ENCODE peak calls at places on chromosomes 7 and 10, in ten cellular contexts. T, O, A, G, C, W, X, M, E and V are unnamed samples. For H3K36me3, the result is how much of the 10 kb centered on the place peaks cover.

GRCh38 chr10:71966046-71967004 is 2.1 kb downstream of the CHST3 start:
- DNase-seq in W (peak), C (peak), O (no peak), M (no peak), T (no peak), G (peak), X (no peak), A (no peak), E (no peak), V (no peak)

GRCh38 chr7:122886357-122887081 is at the start of gene CADPS2:
- DNase-seq in T (peak), M (peak), X (peak), A (peak), C (peak), W (peak), G (peak), E (peak), O (peak), V (peak)

GRCh38 chr10:76429331-76429625 is 997.9 kb downstream of the LRMDA start:
- DNase-seq in O (no peak), G (peak), X (no peak), T (no peak), M (no peak), W (peak), A (no peak), C (no peak), E (no peak), V (no peak)

GRCh38 chr10:96673318-96674099 is 46.8 kb downstream of the PIK3AP1 start:
- DNase-seq in M (peak), O (no peak), T (peak), X (no peak), C (peak), A (peak), G (no peak), E (no peak), W (peak), V (no peak)

GRCh38 chr10:70378122-70378521 is 4.3 kb downstream of the LRRC20 start:
- DNase-seq in W (peak), M (no peak), T (no peak), X (no peak), A (peak), O (no peak), C (peak), E (no peak), G (peak), V (no peak)

GRCh38 chr7:150374026-150374425 is 5.1 kb upstream of the ZNF775 start:
- DNase-seq in W (peak), C (no peak), X (no peak), O (no peak), E (no peak), G (no peak), A (no peak), M (no peak), T (no peak), V (no peak)

GRCh38 chr10:17518338-17518737 is 63.9 kb upstream of the ST8SIA6 start:
- DNase-seq in C (no peak), T (no peak), O (no peak), A (no peak), G (no peak), W (no peak), E (no peak), M (no peak), X (no peak), V (no peak)

GRCh38 chr10:91593366-91593765 is 39.5 kb downstream of the PPP1R3C start:
- DNase-seq in T (no peak), M (no peak), A (no peak), C (no peak), O (no peak), G (no peak), X (no peak), W (no peak), E (no peak), V (no peak)

GRCh38 chr10:114683593-114683992 is 25.5 kb upstream of the ABLIM1 start:
- DNase-seq in E (no peak), X (no peak), M (no peak), G (no peak), T (peak), O (no peak), C (no peak), W (no peak), A (no peak), V (no peak)

GRCh38 chr10:94403823-94404228 is 1.5 kb downstream of the TBC1D12 start:
- DNase-seq in E (no peak), C (no peak), G (peak), W (no peak), A (peak), M (no peak), X (no peak), T (no peak), O (no peak), V (no peak)

GRCh38 chr10:128130051-128130450 is 3.8 kb upstream of the MKI67 start:
- DNase-seq in A (no peak), O (no peak), C (peak), G (peak), T (no peak), M (no peak), E (no peak), W (peak), X (no peak), V (no peak)

GRCh38 chr7:134329614-134330316 is 13.0 kb upstream of the SLC35B4 start:
- DNase-seq in C (no peak), A (no peak), G (no peak), W (no peak), X (no peak), T (no peak), M (no peak), O (no peak), E (no peak), V (no peak)

GRCh38 chr7:137399827-137400823 is 56.6 kb upstream of the PTN start:
- DNase-seq in T (no peak), M (peak), W (peak), X (peak), C (peak), A (peak), E (no peak), G (peak), O (no peak), V (no peak)

GRCh38 chr10:105700327-105700726 is 1059.2 kb downstream of the SORCS3 start:
- DNase-seq in X (no peak), W (no peak), M (no peak), E (no peak), O (no peak), C (no peak), A (no peak), G (no peak), T (no peak), V (no peak)

GRCh38 chr7:30979027-30979426 is 15.3 kb downstream of the GHRHR start:
- DNase-seq in A (no peak), M (no peak), W (peak), T (no peak), G (no peak), E (no peak), C (no peak), O (no peak), X (peak), V (peak)

GRCh38 chr7:55502988-55503514 is 69.3 kb downstream of the VOPP1 start:
- DNase-seq in A (no peak), T (no peak), E (no peak), X (no peak), C (no peak), M (peak), O (no peak), W (no peak), G (no peak), V (no peak)

GRCh38 chr10:47350671-47351640 is 2.8 kb downstream of the RBP3 start:
- DNase-seq in C (no peak), G (no peak), M (no peak), O (no peak), T (no peak), E (no peak), A (no peak), W (peak), X (no peak), V (no peak)

GRCh38 chr10:17196573-17196972 is 4.9 kb downstream of the TRDMT1 start:
- DNase-seq in G (no peak), A (no peak), E (no peak), T (no peak), X (no peak), M (no peak), W (peak), O (no peak), C (no peak), V (no peak)

GRCh38 chr7:52669031-52669430 is 366.4 kb upstream of the POM121L12 start:
- DNase-seq in A (no peak), O (no peak), E (no peak), X (no peak), G (no peak), T (no peak), C (no peak), W (no peak), M (no peak), V (no peak)

GRCh38 chr7:44664756-44665461 is 58.5 kb downstream of the OGDH start:
- DNase-seq in E (no peak), M (no peak), G (no peak), C (no peak), W (no peak), A (no peak), O (no peak), T (no peak), X (no peak), V (no peak)

GRCh38 chr10:43264987-43265798 is 1.7 kb downstream of the RASGEF1A start:
- DNase-seq in X (no peak), M (no peak), W (peak), C (no peak), E (no peak), O (no peak), A (no peak), G (no peak), T (no peak), V (no peak)

GRCh38 chr10:24617771-24618396 is 105.8 kb downstream of the ARHGAP21 start:
- DNase-seq in C (peak), E (peak), M (peak), G (peak), W (no peak), A (peak), X (peak), T (peak), O (peak), V (no peak)

GRCh38 chr10:103770139-103770538 is 85.2 kb downstream of the SH3PXD2A start:
- DNase-seq in E (no peak), C (no peak), O (no peak), T (no peak), G (no peak), W (no peak), X (no peak), M (no peak), A (no peak), V (no peak)

GRCh38 chr10:103775786-103776185 is 79.6 kb downstream of the SH3PXD2A start:
- DNase-seq in T (peak), X (no peak), C (no peak), W (peak), A (no peak), M (no peak), G (no peak), E (no peak), O (no peak), V (no peak)

GRCh38 chr10:103769176-103769575 is 86.2 kb downstream of the SH3PXD2A start:
- DNase-seq in E (no peak), C (no peak), T (no peak), O (no peak), W (no peak), M (no peak), X (no peak), G (no peak), A (no peak), V (no peak)

GRCh38 chr10:103768345-103768744 is 87.0 kb downstream of the SH3PXD2A start:
- DNase-seq in T (no peak), W (no peak), X (no peak), C (no peak), A (no peak), O (no peak), E (no peak), M (no peak), G (no peak), V (no peak)

GRCh38 chr10:103772096-103772845 is 83.1 kb downstream of the SH3PXD2A start:
- DNase-seq in M (peak), T (peak), E (peak), O (peak), G (peak), A (peak), C (peak), W (peak), X (peak), V (peak)
- H3K4me3 ChIP-seq in M (peak), T (peak), E (peak), O (peak), G (peak), A (peak), C (peak), W (peak), X (peak), V (peak)

GRCh38 chr10:58212622-58213021 is 55.1 kb downstream of the IPMK start:
- DNase-seq in M (no peak), X (no peak), A (no peak), O (no peak), W (no peak), C (no peak), G (no peak), T (no peak), E (no peak), V (no peak)

GRCh38 chr10:58209669-58210068 is 58.0 kb downstream of the IPMK start:
- DNase-seq in W (no peak), G (no peak), A (peak), C (no peak), X (no peak), O (no peak), E (no peak), M (peak), T (peak), V (no peak)

GRCh38 chr10:58206251-58206650 is 61.4 kb downstream of the IPMK start:
- DNase-seq in E (no peak), T (no peak), G (no peak), M (no peak), X (no peak), A (no peak), C (no peak), W (peak), O (no peak), V (no peak)

DNA sequence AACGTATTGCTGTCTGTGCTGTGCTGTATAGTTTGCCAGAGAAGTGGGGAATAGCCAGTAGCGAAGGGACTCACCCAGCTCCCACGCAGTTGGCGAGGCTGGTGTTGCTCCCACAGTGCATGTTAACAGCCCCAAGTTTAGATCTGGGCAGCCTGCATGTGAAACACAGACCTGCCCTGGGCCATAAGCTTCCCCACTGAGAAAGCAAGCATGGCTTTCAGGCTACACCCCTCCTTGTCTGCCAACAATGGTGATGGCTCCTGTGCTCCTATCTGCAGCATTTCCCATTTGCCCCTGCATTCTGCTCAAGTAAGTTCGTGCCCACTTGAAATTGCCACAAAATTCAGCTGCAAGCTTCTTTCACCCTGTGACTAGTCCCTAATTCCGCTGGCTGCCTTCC is 57.5 kb downstream of the IPMK start:
- DNase-seq in W (no peak), M (no peak), X (peak), T (no peak), O (no peak), G (no peak), A (no peak), C (no peak), E (no peak), V (no peak)
- H3K36me3 ChIP-seq in W (under half), M (under half), X (under half), T (under half), O (under half), G (under half), A (under half), C (under half), E (under half), V (under half)

DNA sequence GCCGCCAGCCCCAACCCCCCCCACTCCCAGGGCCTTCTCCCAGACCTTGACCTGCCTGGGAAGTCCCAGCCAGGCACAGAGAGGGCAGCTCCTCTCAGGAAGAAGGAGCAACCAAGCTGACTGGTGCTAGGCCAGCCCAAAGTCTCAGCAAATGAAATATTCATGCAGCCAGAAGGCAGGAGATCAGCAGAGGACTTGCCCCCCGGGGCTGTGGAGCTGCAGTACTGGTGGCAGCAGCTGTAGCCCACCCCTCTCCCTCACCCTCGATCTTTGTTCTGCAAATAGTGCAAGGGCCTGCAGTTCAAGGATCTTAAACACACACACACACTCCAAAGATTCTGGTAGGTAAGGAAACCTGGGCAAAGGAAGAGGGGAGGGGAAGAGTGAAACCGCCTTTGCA is 3.5 kb upstream of the SRRM3 start:
- DNase-seq in A (no peak), C (no peak), E (no peak), X (peak), M (no peak), G (no peak), O (no peak), T (no peak), W (peak), V (no peak)
- H3K27ac ChIP-seq in A (no peak), C (no peak), E (no peak), X (peak), M (no peak), G (no peak), O (no peak), T (no peak), W (no peak), V (no peak)

GRCh38 chr10:101146392-101147251 is 15.5 kb downstream of the TLX1 start:
- DNase-seq in T (no peak), E (no peak), M (no peak), A (no peak), X (peak), G (peak), W (peak), O (no peak), C (no peak), V (no peak)
- H3K4me3 ChIP-seq in T (no peak), E (no peak), M (no peak), A (no peak), X (no peak), G (peak), W (no peak), O (peak), C (no peak), V (no peak)

GRCh38 chr7:2196381-2197378 is 36.1 kb downstream of the MAD1L1 start:
- DNase-seq in M (no peak), X (no peak), O (no peak), A (no peak), C (no peak), E (no peak), T (peak), W (peak), G (no peak), V (no peak)
- H3K36me3 ChIP-seq in M (under half), X (under half), O (under half), A (under half), C (under half), E (under half), T (under half), W (under half), G (under half), V (under half)

GRCh38 chr10:74033724-74034123 is 35.8 kb downstream of the VCL start:
- DNase-seq in A (no peak), E (no peak), M (no peak), T (no peak), C (no peak), W (no peak), X (no peak), O (no peak), G (no peak), V (no peak)
- H3K27ac ChIP-seq in A (no peak), E (no peak), M (peak), T (no peak), C (no peak), W (no peak), X (no peak), O (no peak), G (no peak), V (no peak)

GRCh38 chr7:40300146-40300655 is 165.4 kb downstream of the SUGCT start:
- DNase-seq in W (no peak), A (no peak), X (no peak), M (no peak), C (peak), T (no peak), O (no peak), E (no peak), G (no peak), V (no peak)
- H3K4me3 ChIP-seq in W (no peak), A (no peak), X (no peak), M (no peak), C (no peak), T (no peak), O (no peak), E (no peak), G (no peak), V (no peak)

DNA sequence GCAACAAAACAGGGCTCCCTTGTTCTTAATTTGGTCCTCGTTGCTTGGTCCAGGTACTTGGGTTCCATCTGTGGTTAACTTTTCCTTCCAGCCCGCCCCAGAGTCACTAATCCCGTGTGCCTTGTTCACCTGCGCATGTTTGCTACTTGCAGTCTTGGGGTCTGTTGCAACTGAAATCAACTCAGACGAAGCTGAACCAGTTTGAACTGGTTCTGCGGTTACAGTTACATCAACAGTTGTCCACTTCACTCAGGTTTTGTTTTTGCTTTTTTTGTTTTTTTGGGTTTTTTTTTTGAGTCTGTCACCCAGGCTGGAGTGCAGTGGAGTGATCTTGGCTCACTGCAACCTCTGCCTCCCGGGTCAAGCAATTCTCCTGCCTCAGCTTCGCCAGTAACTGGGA is 34.7 kb downstream of the TRRAP start:
- DNase-seq in A (no peak), O (no peak), T (no peak), W (peak), M (no peak), C (no peak), G (no peak), X (no peak), E (no peak), V (no peak)
- H3K36me3 ChIP-seq in A (under half), O (under half), T (under half), W (half or more), M (half or more), C (half or more), G (under half), X (half or more), E (half or more), V (under half)

GRCh38 chr7:131425992-131426391 is 98.3 kb downstream of the MKLN1 start:
- DNase-seq in X (no peak), T (no peak), C (no peak), W (no peak), A (no peak), O (no peak), E (no peak), M (no peak), G (no peak), V (no peak)

DNA sequence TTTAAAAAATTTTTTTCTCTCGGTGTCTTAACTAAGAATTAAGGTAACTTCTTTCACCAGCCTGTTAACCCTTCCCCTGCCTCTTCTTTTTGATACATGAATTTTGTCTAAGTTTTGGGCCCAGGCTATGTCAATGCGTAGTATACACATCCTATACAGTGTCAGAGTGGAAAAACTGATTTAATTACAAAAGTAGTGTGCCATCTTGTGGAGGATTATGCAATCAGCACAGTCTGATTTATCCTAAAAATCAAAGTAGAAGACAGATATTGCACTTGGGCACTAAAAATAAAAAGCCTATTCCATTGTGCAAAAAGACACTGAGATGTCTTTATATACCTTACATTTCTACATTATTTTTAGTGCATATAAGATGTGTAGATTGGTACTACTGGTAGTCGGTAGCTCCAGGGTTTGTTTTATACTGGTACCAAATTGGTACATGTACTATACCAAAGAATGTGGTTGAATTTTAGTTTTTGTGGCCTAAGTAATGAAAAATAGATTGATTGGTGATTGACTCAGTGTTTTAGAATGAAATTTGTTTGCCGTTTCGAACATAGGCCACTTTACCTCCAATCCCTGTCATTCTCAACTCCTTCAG is 96.6 kb downstream of the MKLN1 start:
- DNase-seq in T (no peak), A (peak), X (no peak), E (no peak), M (peak), O (no peak), G (peak), C (peak), W (no peak), V (no peak)
- H3K27ac ChIP-seq in T (no peak), A (no peak), X (no peak), E (no peak), M (no peak), O (no peak), G (peak), C (no peak), W (peak), V (no peak)